ENCODE peak calls at places on chromosomes 6 and 20, in four cellular contexts. One of them, this sample, is unnamed.

GRCh38 chr6:5765141-5765760 is 241.5 kb downstream of the NRN1 start:
- DNase-seq in dorsolateral prefrontal cortex: peak
- DNase-seq in psoas muscle: no peak
- DNase-seq in HFFc6: no peak
- DNase-seq in this sample: no peak

GRCh38 chr6:12537389-12537788 is 179.2 kb upstream of the PHACTR1 start:
- DNase-seq in dorsolateral prefrontal cortex: no peak
- DNase-seq in psoas muscle: no peak
- DNase-seq in HFFc6: no peak
- DNase-seq in this sample: no peak

GRCh38 chr6:158399040-158399700 is 86.9 kb downstream of the TULP4 start:
- DNase-seq in dorsolateral prefrontal cortex: no peak
- DNase-seq in HFFc6: no peak
- DNase-seq in psoas muscle: no peak
- DNase-seq in this sample: no peak

GRCh38 chr20:62646851-62647520 is 4.7 kb downstream of the SLCO4A1 start:
- DNase-seq in psoas muscle: no peak
- DNase-seq in dorsolateral prefrontal cortex: no peak
- DNase-seq in HFFc6: no peak
- DNase-seq in this sample: no peak

GRCh38 chr6:68738039-68738438 is 103.0 kb downstream of the ADGRB3 start:
- DNase-seq in dorsolateral prefrontal cortex: no peak
- DNase-seq in psoas muscle: no peak
- DNase-seq in HFFc6: no peak
- DNase-seq in this sample: no peak

GRCh38 chr6:47112311-47112710 is 70.2 kb upstream of the ADGRF1 start:
- DNase-seq in psoas muscle: no peak
- DNase-seq in dorsolateral prefrontal cortex: no peak
- DNase-seq in HFFc6: no peak
- DNase-seq in this sample: no peak

GRCh38 chr20:17941826-17942196 is 26.8 kb downstream of the SNX5 start:
- DNase-seq in HFFc6: no peak
- DNase-seq in psoas muscle: no peak
- DNase-seq in dorsolateral prefrontal cortex: no peak
- DNase-seq in this sample: no peak

GRCh38 chr6:4313044-4313686 is 177.8 kb upstream of the ECI2 start:
- DNase-seq in dorsolateral prefrontal cortex: no peak
- DNase-seq in HFFc6: peak
- DNase-seq in psoas muscle: peak
- DNase-seq in this sample: no peak

GRCh38 chr6:149888113-149888512 is 9.8 kb downstream of the RAET1E start:
- DNase-seq in HFFc6: no peak
- DNase-seq in dorsolateral prefrontal cortex: no peak
- DNase-seq in psoas muscle: no peak
- DNase-seq in this sample: no peak

GRCh38 chr6:80769101-80769500 is 662.6 kb downstream of the BCKDHB start:
- DNase-seq in dorsolateral prefrontal cortex: no peak
- DNase-seq in HFFc6: peak
- DNase-seq in psoas muscle: no peak
- DNase-seq in this sample: no peak

GRCh38 chr6:109660526-109660925 is 30.5 kb downstream of the AK9 start:
- DNase-seq in psoas muscle: no peak
- DNase-seq in HFFc6: no peak
- DNase-seq in dorsolateral prefrontal cortex: no peak
- DNase-seq in this sample: no peak

GRCh38 chr6:31175961-31176360 is 5.5 kb upstream of the POU5F1 start:
- DNase-seq in HFFc6: peak
- DNase-seq in psoas muscle: no peak
- DNase-seq in dorsolateral prefrontal cortex: no peak
- DNase-seq in this sample: no peak

GRCh38 chr6:151813858-151814257 is 6.4 kb downstream of the ESR1 start:
- DNase-seq in psoas muscle: no peak
- DNase-seq in dorsolateral prefrontal cortex: no peak
- DNase-seq in HFFc6: no peak
- DNase-seq in this sample: no peak

GRCh38 chr6:6688283-6688682 is 99.8 kb downstream of the LY86 start:
- DNase-seq in dorsolateral prefrontal cortex: no peak
- DNase-seq in psoas muscle: no peak
- DNase-seq in HFFc6: no peak
- DNase-seq in this sample: no peak

GRCh38 chr6:158353851-158354508 is 41.7 kb downstream of the TULP4 start:
- DNase-seq in dorsolateral prefrontal cortex: no peak
- DNase-seq in psoas muscle: no peak
- DNase-seq in HFFc6: no peak
- DNase-seq in this sample: no peak

GRCh38 chr6:106084106-106084963 is 1.8 kb upstream of the PRDM1 start:
- DNase-seq in HFFc6: peak
- DNase-seq in dorsolateral prefrontal cortex: no peak
- DNase-seq in psoas muscle: no peak
- DNase-seq in this sample: no peak
- TF ChIP-seq CTCF in HFFc6: peak
- TF ChIP-seq CTCF in dorsolateral prefrontal cortex: no peak
- TF ChIP-seq CTCF in psoas muscle: no peak
- TF ChIP-seq CTCF in this sample: peak

DNA sequence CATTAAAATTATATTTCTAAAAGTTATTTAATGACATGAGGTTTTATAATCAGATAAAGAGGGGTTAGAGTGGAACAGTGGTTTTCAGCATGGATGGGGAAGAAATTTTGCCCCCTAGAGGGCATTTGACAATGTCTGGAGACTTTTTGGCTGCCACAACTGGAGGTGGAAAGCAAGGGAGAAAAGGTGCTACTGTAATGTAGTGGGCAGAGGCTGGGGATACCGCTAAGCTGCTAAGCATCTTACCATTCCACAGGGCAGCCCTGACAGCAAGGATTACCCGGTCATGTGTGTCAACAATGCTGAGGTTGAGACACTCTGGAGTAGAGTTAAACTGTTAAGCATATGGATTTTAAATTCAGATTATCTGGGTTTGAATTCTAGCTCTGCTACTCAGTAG is 52.9 kb upstream of the FABP7 start:
- DNase-seq in HFFc6: peak
- DNase-seq in dorsolateral prefrontal cortex: no peak
- DNase-seq in psoas muscle: no peak
- DNase-seq in this sample: no peak
- TF ChIP-seq CTCF in HFFc6: peak
- TF ChIP-seq CTCF in dorsolateral prefrontal cortex: peak
- TF ChIP-seq CTCF in psoas muscle: peak
- TF ChIP-seq CTCF in this sample: peak

GRCh38 chr6:139895205-139895793 is 520.9 kb upstream of the CITED2 start:
- DNase-seq in HFFc6: no peak
- DNase-seq in psoas muscle: no peak
- DNase-seq in dorsolateral prefrontal cortex: no peak
- DNase-seq in this sample: no peak
- TF ChIP-seq CTCF in HFFc6: peak
- TF ChIP-seq CTCF in psoas muscle: no peak
- TF ChIP-seq CTCF in dorsolateral prefrontal cortex: no peak
- TF ChIP-seq CTCF in this sample: peak

GRCh38 chr6:132675002-132675401 is 16.0 kb upstream of the TAAR1 start:
- DNase-seq in psoas muscle: no peak
- DNase-seq in dorsolateral prefrontal cortex: no peak
- DNase-seq in HFFc6: no peak
- DNase-seq in this sample: no peak

GRCh38 chr6:132666118-132666517 is 7.1 kb upstream of the TAAR1 start:
- DNase-seq in dorsolateral prefrontal cortex: no peak
- DNase-seq in psoas muscle: no peak
- DNase-seq in HFFc6: no peak
- DNase-seq in this sample: no peak

GRCh38 chr6:132671295-132671694 is 12.3 kb upstream of the TAAR1 start:
- DNase-seq in psoas muscle: no peak
- DNase-seq in HFFc6: no peak
- DNase-seq in dorsolateral prefrontal cortex: no peak
- DNase-seq in this sample: no peak

GRCh38 chr6:132673376-132674094 is 14.6 kb upstream of the TAAR1 start:
- DNase-seq in dorsolateral prefrontal cortex: no peak
- DNase-seq in psoas muscle: no peak
- DNase-seq in HFFc6: no peak
- DNase-seq in this sample: no peak

GRCh38 chr6:132669690-132670291 is 10.8 kb upstream of the TAAR1 start:
- DNase-seq in psoas muscle: no peak
- DNase-seq in dorsolateral prefrontal cortex: no peak
- DNase-seq in HFFc6: peak
- DNase-seq in this sample: no peak
- TF ChIP-seq CTCF in psoas muscle: peak
- TF ChIP-seq CTCF in dorsolateral prefrontal cortex: peak
- TF ChIP-seq CTCF in HFFc6: peak
- TF ChIP-seq CTCF in this sample: peak

This sample was measured in type B pancreatic cell.